ENCODE peak calls at places on chromosomes 6 and 20, in five cellular contexts. J, M, H, Q and V are unnamed samples.

GRCh38 chr20:45547206-45547770 is at the start of gene EPPIN:
- DNase-seq in Q (no peak), M (no peak), J (no peak), H (no peak), V (no peak)

GRCh38 chr6:167569879-167570278 is 245.0 kb downstream of the TTLL2 start:
- DNase-seq in H (no peak), M (no peak), J (no peak), Q (no peak), V (no peak)

GRCh38 chr6:42742116-42742894 is 3.6 kb downstream of the TBCC start:
- DNase-seq in M (no peak), Q (peak), H (no peak), J (peak), V (no peak)

GRCh38 chr6:2909718-2910117 is 6.6 kb upstream of the SERPINB9 start:
- DNase-seq in M (no peak), Q (no peak), J (no peak), H (peak), V (no peak)

GRCh38 chr20:54606384-54606783 is 131.0 kb downstream of the DOK5 start:
- DNase-seq in J (no peak), H (no peak), M (no peak), Q (peak), V (no peak)

GRCh38 chr6:43720999-43721398 is 33.4 kb upstream of the MRPS18A start:
- DNase-seq in Q (no peak), M (no peak), J (no peak), H (no peak), V (no peak)

GRCh38 chr6:125191916-125192609 is 38.5 kb downstream of the TPD52L1 start:
- DNase-seq in M (no peak), J (peak), H (peak), Q (peak), V (peak)

GRCh38 chr6:126268087-126268486 is 71.8 kb upstream of the CENPW start:
- DNase-seq in J (no peak), Q (no peak), H (no peak), M (no peak), V (no peak)

GRCh38 chr20:20755227-20755626 is 42.8 kb upstream of the RALGAPA2 start:
- DNase-seq in M (no peak), H (no peak), J (no peak), Q (no peak), V (no peak)